ENCODE peak calls at places on chromosomes 12 and 14, in ten cellular contexts. R, F, A, E, C, G, I, X, D and O are unnamed samples.

GRCh38 chr14:88195676-88196075 is 127.4 kb downstream of the KCNK10 start:
- DNase-seq in I (no peak), G (no peak), F (no peak), A (peak), D (peak), X (no peak), R (no peak), E (no peak), C (no peak), O (peak)

GRCh38 chr14:104428860-104429259 is 150.7 kb upstream of the C14orf180 start:
- DNase-seq in R (no peak), C (no peak), F (no peak), A (no peak), E (no peak), I (no peak), X (no peak), G (no peak), D (no peak), O (no peak)

GRCh38 chr12:90621927-90622326 is 333.0 kb downstream of the CCER1 start:
- DNase-seq in D (no peak), R (peak), X (no peak), F (no peak), I (no peak), E (no peak), G (peak), C (no peak), A (no peak), O (no peak)

GRCh38 chr12:120903382-120903817 is 758 bp downstream of the SPPL3 start:
- DNase-seq in I (no peak), D (peak), G (peak), F (peak), X (peak), A (peak), E (peak), C (peak), R (peak), O (peak)

GRCh38 chr12:65656156-65656885 is 168.0 kb upstream of the HMGA2 start:
- DNase-seq in I (no peak), C (no peak), X (no peak), R (no peak), A (no peak), G (no peak), E (no peak), F (no peak), D (no peak), O (no peak)

GRCh38 chr12:120687570-120688289 is 781 bp downstream of the MLEC start:
- DNase-seq in I (no peak), D (peak), E (peak), R (no peak), F (peak), G (peak), C (no peak), A (no peak), X (no peak), O (no peak)

GRCh38 chr14:105093426-105094192 is 28.4 kb upstream of the GPR132 start:
- DNase-seq in D (peak), A (peak), X (no peak), F (peak), I (no peak), C (peak), G (peak), R (peak), E (peak), O (peak)

GRCh38 chr12:44972746-44973421 is 78.0 kb downstream of the DBX2 start:
- DNase-seq in D (peak), G (peak), F (no peak), X (no peak), I (no peak), C (no peak), E (no peak), R (peak), A (no peak), O (peak)

GRCh38 chr14:24817638-24818053 is 183.7 kb upstream of the GZMB start:
- DNase-seq in X (no peak), R (no peak), A (no peak), D (no peak), G (no peak), E (no peak), F (no peak), C (no peak), I (no peak), O (no peak)

GRCh38 chr12:121861549-121862254 is 3.0 kb upstream of the HPD start:
- DNase-seq in R (no peak), F (no peak), A (no peak), C (no peak), E (no peak), I (no peak), D (no peak), X (no peak), G (no peak), O (no peak)

GRCh38 chr14:50039120-50039517 is 77.3 kb downstream of the VCPKMT start:
- DNase-seq in F (no peak), D (no peak), C (no peak), X (no peak), R (no peak), E (no peak), I (no peak), G (no peak), A (no peak), O (no peak)

GRCh38 chr14:52131640-52132320 is 62.9 kb upstream of the NID2 start:
- DNase-seq in X (peak), G (peak), I (peak), A (peak), R (peak), E (peak), F (no peak), D (peak), C (peak), O (peak)

GRCh38 chr14:73823339-73823885 is 28.2 kb upstream of the PTGR2 start:
- DNase-seq in X (no peak), G (peak), A (no peak), D (no peak), I (no peak), R (no peak), C (no peak), E (no peak), F (no peak), O (no peak)

GRCh38 chr12:4148418-4149056 is 125.0 kb upstream of the CCND2 start:
- DNase-seq in F (no peak), D (no peak), G (no peak), C (no peak), X (peak), A (no peak), E (peak), I (no peak), R (peak), O (no peak)

GRCh38 chr12:692274-692673 is 29.0 kb upstream of the NINJ2 start:
- DNase-seq in I (no peak), R (no peak), A (no peak), E (no peak), F (no peak), X (no peak), G (no peak), D (no peak), C (no peak), O (no peak)

GRCh38 chr14:91947196-91948184 is at the start of gene FBLN5:
- DNase-seq in C (no peak), A (peak), D (peak), F (peak), I (no peak), G (no peak), R (peak), X (no peak), E (peak), O (peak)

GRCh38 chr12:119036878-119037493 is 55.6 kb downstream of the SRRM4 start:
- DNase-seq in I (no peak), E (no peak), G (peak), C (no peak), X (no peak), A (no peak), R (no peak), F (no peak), D (peak), O (peak)

GRCh38 chr14:95346266-95346665 is 26.6 kb upstream of the CLMN start:
- DNase-seq in R (no peak), C (no peak), A (no peak), F (no peak), D (no peak), I (no peak), X (no peak), G (no peak), E (no peak), O (no peak)

GRCh38 chr12:4386756-4387155 is 7.2 kb upstream of the FGF23 start:
- DNase-seq in F (no peak), I (no peak), G (no peak), E (no peak), X (no peak), D (no peak), A (no peak), C (no peak), R (no peak), O (no peak)

GRCh38 chr12:86249856-86250255 is 6.3 kb downstream of the MGAT4C start:
- DNase-seq in G (no peak), D (no peak), F (no peak), X (no peak), C (no peak), R (peak), E (no peak), I (no peak), A (no peak), O (no peak)

GRCh38 chr14:96285667-96286066 is 29.7 kb downstream of the BDKRB1 start:
- DNase-seq in I (no peak), X (no peak), A (no peak), R (no peak), D (no peak), E (no peak), C (no peak), F (no peak), G (no peak), O (no peak)

GRCh38 chr14:21860172-21860571 is 186.6 kb upstream of the OR4E1 start:
- DNase-seq in C (no peak), A (no peak), X (no peak), D (peak), F (no peak), I (no peak), E (no peak), G (peak), R (peak), O (no peak)

GRCh38 chr12:26970136-26970535 is 31.9 kb downstream of the FGFR1OP2 start:
- DNase-seq in X (no peak), A (no peak), C (no peak), E (no peak), G (no peak), F (no peak), R (no peak), D (no peak), I (no peak), O (no peak)

GRCh38 chr12:31491819-31492598 is 98.9 kb downstream of the DENND5B start:
- DNase-seq in E (no peak), X (no peak), D (no peak), I (no peak), R (peak), C (no peak), G (peak), A (no peak), F (no peak), O (no peak)

GRCh38 chr12:81294325-81295190 is 216.7 kb downstream of the ACSS3 start:
- DNase-seq in I (no peak), C (no peak), X (no peak), R (peak), E (no peak), D (no peak), A (no peak), F (no peak), G (peak), O (no peak)

GRCh38 chr12:98743362-98743953 is 98.4 kb downstream of the APAF1 start:
- DNase-seq in F (no peak), C (no peak), I (no peak), R (peak), X (no peak), E (no peak), D (peak), A (no peak), G (peak), O (peak)

GRCh38 chr14:93160353-93160801 is 24.3 kb downstream of the MOAP1 start:
- DNase-seq in F (no peak), X (no peak), E (no peak), G (peak), R (peak), I (no peak), D (peak), A (peak), C (no peak), O (no peak)

GRCh38 chr14:77276295-77276935 is 5.4 kb upstream of the NGB start:
- DNase-seq in A (no peak), I (no peak), X (no peak), G (no peak), D (no peak), E (no peak), F (no peak), C (no peak), R (no peak), O (no peak)

GRCh38 chr12:3757261-3757660 is 4.4 kb upstream of the CRACR2A start:
- DNase-seq in E (no peak), A (peak), I (no peak), X (no peak), G (no peak), D (no peak), F (no peak), C (no peak), R (no peak), O (no peak)

GRCh38 chr12:118436002-118436724 is 59.8 kb downstream of the SUDS3 start:
- DNase-seq in G (peak), E (no peak), D (peak), R (no peak), X (no peak), C (no peak), F (no peak), A (no peak), I (no peak), O (no peak)

GRCh38 chr12:116015525-116015924 is 262.0 kb downstream of the MED13L start:
- DNase-seq in A (no peak), R (peak), X (no peak), E (no peak), F (no peak), G (peak), C (no peak), D (no peak), I (no peak), O (no peak)